ENCODE peak calls at places on chromosomes 11 and 22, in five cellular contexts. One of them, this sample, is unnamed.

GRCh38 chr11:101555366-101555765 is 28.4 kb downstream of the TRPC6 start:
- DNase-seq in prostate gland: no peak
- DNase-seq in breast epithelium: no peak
- DNase-seq in SK-N-SH: no peak
- DNase-seq in vagina: no peak
- DNase-seq in this sample: no peak

GRCh38 chr11:44532809-44533208 is 32.7 kb upstream of the CD82 start:
- DNase-seq in vagina: no peak
- DNase-seq in prostate gland: no peak
- DNase-seq in breast epithelium: no peak
- DNase-seq in SK-N-SH: no peak
- DNase-seq in this sample: no peak

GRCh38 chr11:45933131-45933821 is 10.8 kb downstream of the LARGE2 start:
- DNase-seq in breast epithelium: no peak
- DNase-seq in SK-N-SH: no peak
- DNase-seq in prostate gland: peak; percentile 89
- DNase-seq in vagina: peak; percentile 86
- DNase-seq in this sample: no peak

GRCh38 chr22:25361899-25362214 is 142.4 kb downstream of the CRYBB2 start:
- DNase-seq in vagina: no peak
- DNase-seq in SK-N-SH: no peak
- DNase-seq in breast epithelium: no peak
- DNase-seq in prostate gland: no peak
- DNase-seq in this sample: no peak

GRCh38 chr11:94858012-94858705 is 90.0 kb downstream of the AMOTL1 start:
- DNase-seq in vagina: no peak
- DNase-seq in SK-N-SH: no peak
- DNase-seq in breast epithelium: no peak
- DNase-seq in prostate gland: no peak
- DNase-seq in this sample: no peak

GRCh38 chr22:44538518-44539315 is 40.7 kb upstream of the RTL6 start:
- DNase-seq in prostate gland: no peak
- DNase-seq in vagina: no peak
- DNase-seq in breast epithelium: no peak
- DNase-seq in SK-N-SH: no peak
- DNase-seq in this sample: no peak

GRCh38 chr11:112770017-112770416 is 191.2 kb upstream of the NCAM1 start:
- DNase-seq in prostate gland: no peak
- DNase-seq in breast epithelium: no peak
- DNase-seq in SK-N-SH: no peak
- DNase-seq in vagina: no peak
- DNase-seq in this sample: no peak

GRCh38 chr22:19607198-19608113 is 83.2 kb upstream of the CLDN5 start:
- DNase-seq in prostate gland: peak; percentile 96
- DNase-seq in SK-N-SH: no peak
- DNase-seq in vagina: no peak
- DNase-seq in breast epithelium: peak; percentile 80
- DNase-seq in this sample: no peak

GRCh38 chr11:73280606-73281005 is 8.5 kb downstream of the P2RY6 start:
- DNase-seq in SK-N-SH: no peak
- DNase-seq in breast epithelium: no peak
- DNase-seq in vagina: no peak
- DNase-seq in prostate gland: no peak
- DNase-seq in this sample: no peak

GRCh38 chr11:66469441-66469840 is 2.7 kb downstream of the PELI3 start:
- DNase-seq in vagina: no peak
- DNase-seq in breast epithelium: no peak
- DNase-seq in prostate gland: no peak
- DNase-seq in SK-N-SH: no peak
- DNase-seq in this sample: no peak

GRCh38 chr11:73268671-73269271 is 3.4 kb upstream of the P2RY6 start:
- DNase-seq in vagina: no peak
- DNase-seq in breast epithelium: no peak
- DNase-seq in SK-N-SH: no peak
- DNase-seq in prostate gland: no peak
- DNase-seq in this sample: no peak

GRCh38 chr22:44351685-44352377 is 39.1 kb upstream of the SHISAL1 start:
- DNase-seq in prostate gland: peak; percentile 14
- DNase-seq in vagina: no peak
- DNase-seq in breast epithelium: no peak
- DNase-seq in SK-N-SH: peak; percentile 49
- DNase-seq in this sample: peak; percentile 7

GRCh38 chr11:72144807-72145565 is 9.5 kb downstream of the FOLR3 start:
- DNase-seq in prostate gland: no peak
- DNase-seq in breast epithelium: peak; percentile 35
- DNase-seq in vagina: no peak
- DNase-seq in SK-N-SH: no peak
- DNase-seq in this sample: no peak

GRCh38 chr11:43580735-43581369 is 99.7 kb upstream of the HSD17B12 start:
- DNase-seq in vagina: no peak
- DNase-seq in SK-N-SH: peak; percentile 67
- DNase-seq in breast epithelium: no peak
- DNase-seq in prostate gland: no peak
- DNase-seq in this sample: no peak

GRCh38 chr11:114277637-114278341 is 18.4 kb upstream of the NNMT start:
- DNase-seq in prostate gland: no peak
- DNase-seq in SK-N-SH: no peak
- DNase-seq in vagina: peak; percentile 64
- DNase-seq in breast epithelium: no peak
- DNase-seq in this sample: no peak

GRCh38 chr11:16986434-16987204 is 27.6 kb downstream of the PLEKHA7 start:
- DNase-seq in vagina: no peak
- DNase-seq in prostate gland: peak; percentile 78
- DNase-seq in SK-N-SH: no peak
- DNase-seq in breast epithelium: peak; percentile 74
- DNase-seq in this sample: no peak

GRCh38 chr11:106495046-106495445 is 417.6 kb downstream of the AASDHPPT start:
- DNase-seq in SK-N-SH: no peak
- DNase-seq in prostate gland: no peak
- DNase-seq in vagina: no peak
- DNase-seq in breast epithelium: no peak
- DNase-seq in this sample: no peak

GRCh38 chr11:109785714-109786113 is 307.5 kb upstream of the ZC3H12C start:
- DNase-seq in prostate gland: no peak
- DNase-seq in SK-N-SH: no peak
- DNase-seq in breast epithelium: no peak
- DNase-seq in vagina: no peak
- DNase-seq in this sample: no peak

GRCh38 chr11:123590296-123590912 is 64.0 kb downstream of the SCN3B start:
- DNase-seq in breast epithelium: no peak
- DNase-seq in prostate gland: no peak
- DNase-seq in vagina: no peak
- DNase-seq in SK-N-SH: no peak
- DNase-seq in this sample: no peak

GRCh38 chr11:94400839-94401772 is at the start of gene GPR83:
- DNase-seq in vagina: no peak
- DNase-seq in breast epithelium: no peak
- DNase-seq in SK-N-SH: peak; percentile 73
- DNase-seq in prostate gland: no peak
- DNase-seq in this sample: no peak

GRCh38 chr22:49934891-49935557 is 16.6 kb downstream of the CRELD2 start:
- DNase-seq in breast epithelium: peak; percentile 69
- DNase-seq in prostate gland: peak; percentile 76
- DNase-seq in SK-N-SH: peak; percentile 81
- DNase-seq in vagina: no peak
- DNase-seq in this sample: peak; percentile 29

GRCh38 chr11:36449566-36450390 is 60.3 kb downstream of the TRAF6 start:
- DNase-seq in prostate gland: no peak
- DNase-seq in vagina: no peak
- DNase-seq in breast epithelium: no peak
- DNase-seq in SK-N-SH: no peak
- DNase-seq in this sample: no peak

GRCh38 chr11:45366196-45366595 is 80.1 kb upstream of the SYT13 start:
- DNase-seq in vagina: no peak
- DNase-seq in SK-N-SH: no peak
- DNase-seq in breast epithelium: no peak
- DNase-seq in prostate gland: no peak
- DNase-seq in this sample: no peak

GRCh38 chr11:32006799-32007388 is 84.0 kb upstream of the RCN1 start:
- DNase-seq in prostate gland: no peak
- DNase-seq in SK-N-SH: peak; percentile 42
- DNase-seq in breast epithelium: no peak
- DNase-seq in vagina: no peak
- DNase-seq in this sample: peak; percentile 26

GRCh38 chr22:50016988-50017700 is 4.6 kb upstream of the IL17REL start:
- DNase-seq in breast epithelium: no peak
- DNase-seq in SK-N-SH: peak; percentile 27
- DNase-seq in prostate gland: no peak
- DNase-seq in vagina: no peak
- DNase-seq in this sample: no peak

GRCh38 chr11:64245797-64246623 is 733 bp downstream of the PPP1R14B start:
- DNase-seq in breast epithelium: peak; percentile 69
- DNase-seq in SK-N-SH: peak; percentile 58
- DNase-seq in prostate gland: no peak
- DNase-seq in vagina: no peak
- DNase-seq in this sample: no peak

GRCh38 chr11:121936375-121936774 is 179.6 kb downstream of the BLID start:
- DNase-seq in prostate gland: no peak
- DNase-seq in vagina: no peak
- DNase-seq in breast epithelium: no peak
- DNase-seq in SK-N-SH: no peak
- DNase-seq in this sample: no peak

GRCh38 chr11:79117488-79117887 is 323.3 kb downstream of the TENM4 start:
- DNase-seq in SK-N-SH: no peak
- DNase-seq in prostate gland: no peak
- DNase-seq in breast epithelium: no peak
- DNase-seq in vagina: no peak
- DNase-seq in this sample: no peak

GRCh38 chr11:123536690-123537437 is 106.8 kb downstream of the GRAMD1B start:
- DNase-seq in breast epithelium: no peak
- DNase-seq in SK-N-SH: no peak
- DNase-seq in prostate gland: no peak
- DNase-seq in vagina: no peak
- DNase-seq in this sample: no peak

GRCh38 chr22:39524089-39524752 is 3.9 kb downstream of the ATF4 start:
- DNase-seq in vagina: no peak
- DNase-seq in SK-N-SH: no peak
- DNase-seq in prostate gland: no peak
- DNase-seq in breast epithelium: no peak
- DNase-seq in this sample: peak; percentile 14

GRCh38 chr11:65212226-65212801 is 30.6 kb downstream of the CAPN1 start:
- DNase-seq in SK-N-SH: no peak
- DNase-seq in prostate gland: no peak
- DNase-seq in vagina: no peak
- DNase-seq in breast epithelium: no peak
- DNase-seq in this sample: no peak

GRCh38 chr11:15976433-15977045 is 379.8 kb downstream of the SOX6 start:
- DNase-seq in breast epithelium: no peak
- DNase-seq in vagina: no peak
- DNase-seq in prostate gland: no peak
- DNase-seq in SK-N-SH: no peak
- DNase-seq in this sample: peak; percentile 10

DNA sequence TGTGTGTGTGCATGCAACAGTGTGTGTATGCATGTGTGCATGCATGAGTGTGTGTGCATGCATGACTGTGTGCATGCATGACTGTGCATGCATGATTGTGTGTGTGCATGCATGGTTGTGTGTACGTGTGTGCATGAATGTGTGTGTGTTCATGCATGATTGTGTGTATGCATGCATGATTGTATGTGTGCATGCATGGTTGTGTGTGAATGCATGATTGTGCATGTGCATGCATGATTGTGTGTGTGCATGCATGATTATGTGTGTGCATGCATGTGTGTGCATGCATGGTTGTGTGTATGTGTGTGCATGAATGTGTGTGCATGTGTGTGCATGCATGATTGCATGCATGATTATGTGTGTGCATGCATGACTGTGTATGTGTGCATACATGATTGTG is 1052.0 kb downstream of the TBC1D22A start:
- DNase-seq in SK-N-SH: no peak
- DNase-seq in vagina: no peak
- DNase-seq in breast epithelium: no peak
- DNase-seq in prostate gland: no peak
- DNase-seq in this sample: no peak
- TF ChIP-seq CTCF in SK-N-SH: no peak
- TF ChIP-seq CTCF in vagina: no peak
- TF ChIP-seq CTCF in breast epithelium: no peak
- TF ChIP-seq CTCF in prostate gland: no peak
- TF ChIP-seq CTCF in this sample: no peak

DNA sequence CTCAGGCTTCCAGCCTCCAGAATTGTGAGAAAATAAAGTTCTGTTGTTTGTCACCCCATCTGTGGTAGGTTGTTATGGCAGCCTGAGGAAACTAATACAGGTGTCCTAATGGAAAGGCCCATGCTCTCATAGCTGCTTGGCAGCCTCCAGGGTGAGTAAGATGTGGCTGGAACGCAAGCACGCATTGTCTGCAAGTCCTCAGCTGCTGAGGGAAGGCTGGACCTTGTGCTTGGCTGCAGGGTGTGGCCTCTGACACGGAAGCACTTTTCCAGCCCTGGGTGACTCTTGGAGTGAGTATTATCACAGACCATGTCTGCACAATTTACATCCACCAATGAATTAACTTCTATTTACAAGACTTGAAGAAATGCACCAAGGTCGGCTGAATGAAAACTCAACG is 44.4 kb upstream of the BARX2 start:
- DNase-seq in vagina: no peak
- DNase-seq in prostate gland: no peak
- DNase-seq in breast epithelium: no peak
- DNase-seq in SK-N-SH: no peak
- DNase-seq in this sample: no peak
- TF ChIP-seq POLR2AphosphoS5 in vagina: no peak
- TF ChIP-seq POLR2AphosphoS5 in prostate gland: no peak
- TF ChIP-seq POLR2AphosphoS5 in breast epithelium: no peak
- TF ChIP-seq POLR2AphosphoS5 in SK-N-SH: no peak
- TF ChIP-seq POLR2AphosphoS5 in this sample: no peak

GRCh38 chr11:111455291-111456085 is 56.7 kb downstream of the BTG4 start:
- DNase-seq in prostate gland: no peak
- DNase-seq in breast epithelium: no peak
- DNase-seq in vagina: peak; percentile 74
- DNase-seq in SK-N-SH: peak; percentile 7
- DNase-seq in this sample: no peak
- H3K4me3 ChIP-seq in prostate gland: no peak overlapping the region
- H3K4me3 ChIP-seq in breast epithelium: no peak overlapping the region
- H3K4me3 ChIP-seq in vagina: no peak overlapping the region
- H3K4me3 ChIP-seq in SK-N-SH: no peak overlapping the region
- H3K4me3 ChIP-seq in this sample: no peak overlapping the region

DNA sequence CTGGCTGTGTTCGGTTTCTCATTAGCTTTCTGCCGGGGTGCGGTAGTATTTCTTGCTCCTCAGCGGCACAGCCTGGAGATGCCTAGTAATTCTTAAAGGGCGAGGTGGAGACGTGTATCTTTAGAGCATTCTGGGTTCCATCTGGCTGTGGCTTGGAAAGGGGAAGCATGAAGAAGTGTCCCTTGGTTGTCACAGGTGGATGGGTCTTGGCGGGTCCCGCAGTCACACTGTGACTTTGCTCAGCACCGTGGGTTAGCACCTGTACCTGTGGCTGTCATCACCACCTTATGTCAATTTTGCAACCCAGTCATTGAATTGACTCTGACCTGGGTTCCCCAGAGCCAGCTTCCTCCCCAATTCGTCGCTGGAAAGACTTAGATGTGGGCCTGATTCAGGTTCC is 57.6 kb downstream of the MIAT start:
- DNase-seq in breast epithelium: no peak
- DNase-seq in prostate gland: no peak
- DNase-seq in SK-N-SH: no peak
- DNase-seq in vagina: no peak
- DNase-seq in this sample: no peak
- TF ChIP-seq CTCF in breast epithelium: no peak
- TF ChIP-seq CTCF in prostate gland: no peak
- TF ChIP-seq CTCF in SK-N-SH: no peak
- TF ChIP-seq CTCF in vagina: no peak
- TF ChIP-seq CTCF in this sample: no peak

GRCh38 chr11:75479598-75479986 is 46.1 kb downstream of the GDPD5 start:
- DNase-seq in vagina: no peak
- DNase-seq in SK-N-SH: no peak
- DNase-seq in breast epithelium: no peak
- DNase-seq in prostate gland: peak; percentile 23
- DNase-seq in this sample: no peak
- TF ChIP-seq POLR2AphosphoS5 in vagina: no peak
- TF ChIP-seq POLR2AphosphoS5 in SK-N-SH: no peak
- TF ChIP-seq POLR2AphosphoS5 in breast epithelium: no peak
- TF ChIP-seq POLR2AphosphoS5 in prostate gland: no peak
- TF ChIP-seq POLR2AphosphoS5 in this sample: no peak

This sample was measured in HL-60.